ENCODE peak calls at places on chromosomes 6 and 20, in seven cellular contexts. One of them, this sample, is unnamed.

GRCh38 chr20:24765316-24766142 is 183.5 kb upstream of the CST7 start:
- DNase-seq in HepG2: no peak
- DNase-seq in HCT116: no peak
- DNase-seq in SK-N-SH: no peak
- DNase-seq in H1: no peak
- DNase-seq in K562: no peak
- DNase-seq in GM12878: no peak
- DNase-seq in this sample: no peak

GRCh38 chr6:7784706-7785105 is 58.8 kb downstream of the BMP6 start:
- DNase-seq in H1: no peak
- DNase-seq in SK-N-SH: no peak
- DNase-seq in GM12878: peak
- DNase-seq in K562: no peak
- DNase-seq in HCT116: no peak
- DNase-seq in HepG2: no peak
- DNase-seq in this sample: no peak

GRCh38 chr6:160950507-160950906 is 41.1 kb upstream of the MAP3K4 start:
- DNase-seq in HCT116: no peak
- DNase-seq in K562: no peak
- DNase-seq in SK-N-SH: no peak
- DNase-seq in H1: no peak
- DNase-seq in GM12878: no peak
- DNase-seq in HepG2: no peak
- DNase-seq in this sample: no peak

GRCh38 chr6:39263299-39264037 is 34.2 kb upstream of the KCNK5 start:
- DNase-seq in GM12878: no peak
- DNase-seq in K562: no peak
- DNase-seq in SK-N-SH: no peak
- DNase-seq in H1: no peak
- DNase-seq in HCT116: no peak
- DNase-seq in HepG2: no peak
- DNase-seq in this sample: no peak

GRCh38 chr6:166950443-166950821 is 5.9 kb downstream of the RNASET2 start:
- DNase-seq in K562: no peak
- DNase-seq in SK-N-SH: no peak
- DNase-seq in GM12878: no peak
- DNase-seq in HCT116: no peak
- DNase-seq in HepG2: no peak
- DNase-seq in H1: no peak
- DNase-seq in this sample: no peak

GRCh38 chr20:43755390-43755789 is 28.6 kb upstream of the GTSF1L start:
- DNase-seq in H1: no peak
- DNase-seq in HCT116: no peak
- DNase-seq in GM12878: no peak
- DNase-seq in K562: no peak
- DNase-seq in SK-N-SH: no peak
- DNase-seq in HepG2: no peak
- DNase-seq in this sample: no peak

GRCh38 chr6:109241199-109241598 is 141.1 kb downstream of the CD164 start:
- DNase-seq in HCT116: no peak
- DNase-seq in H1: no peak
- DNase-seq in GM12878: no peak
- DNase-seq in HepG2: no peak
- DNase-seq in SK-N-SH: no peak
- DNase-seq in K562: no peak
- DNase-seq in this sample: no peak

GRCh38 chr20:60003776-60004175 is 45.6 kb downstream of the CDH26 start:
- DNase-seq in HCT116: no peak
- DNase-seq in SK-N-SH: no peak
- DNase-seq in HepG2: no peak
- DNase-seq in H1: no peak
- DNase-seq in GM12878: no peak
- DNase-seq in K562: no peak
- DNase-seq in this sample: no peak

GRCh38 chr6:54056105-54056504 is 55.1 kb upstream of the MLIP start:
- DNase-seq in H1: no peak
- DNase-seq in SK-N-SH: no peak
- DNase-seq in HepG2: no peak
- DNase-seq in GM12878: no peak
- DNase-seq in K562: no peak
- DNase-seq in HCT116: no peak
- DNase-seq in this sample: no peak

GRCh38 chr6:84500726-84501125 is 263.7 kb downstream of the TBX18 start:
- DNase-seq in SK-N-SH: no peak
- DNase-seq in HCT116: no peak
- DNase-seq in H1: no peak
- DNase-seq in GM12878: no peak
- DNase-seq in K562: no peak
- DNase-seq in HepG2: no peak
- DNase-seq in this sample: no peak

GRCh38 chr20:61829526-61829925 is 236.2 kb downstream of the TAF4 start:
- DNase-seq in HCT116: no peak
- DNase-seq in GM12878: no peak
- DNase-seq in SK-N-SH: no peak
- DNase-seq in K562: no peak
- DNase-seq in HepG2: no peak
- DNase-seq in H1: no peak
- DNase-seq in this sample: no peak

GRCh38 chr20:24503352-24503931 is 34.0 kb downstream of the SYNDIG1 start:
- DNase-seq in HepG2: no peak
- DNase-seq in H1: peak
- DNase-seq in HCT116: no peak
- DNase-seq in SK-N-SH: no peak
- DNase-seq in K562: no peak
- DNase-seq in GM12878: no peak
- DNase-seq in this sample: no peak

GRCh38 chr6:63466242-63466733 is 106.0 kb upstream of the LOC128125822 start:
- DNase-seq in H1: no peak
- DNase-seq in K562: no peak
- DNase-seq in GM12878: no peak
- DNase-seq in SK-N-SH: no peak
- DNase-seq in HCT116: no peak
- DNase-seq in HepG2: no peak
- DNase-seq in this sample: no peak

GRCh38 chr6:166512567-166512966 is 73.9 kb downstream of the RAMACL start:
- DNase-seq in K562: no peak
- DNase-seq in HepG2: no peak
- DNase-seq in GM12878: no peak
- DNase-seq in HCT116: peak
- DNase-seq in SK-N-SH: no peak
- DNase-seq in H1: no peak
- DNase-seq in this sample: no peak

GRCh38 chr20:63673951-63674350 is 15.8 kb downstream of the RTEL1 start:
- DNase-seq in GM12878: no peak
- DNase-seq in H1: no peak
- DNase-seq in K562: no peak
- DNase-seq in SK-N-SH: no peak
- DNase-seq in HepG2: no peak
- DNase-seq in HCT116: no peak
- DNase-seq in this sample: no peak

GRCh38 chr6:152432758-152433157 is 204.4 kb downstream of the SYNE1 start:
- DNase-seq in HepG2: no peak
- DNase-seq in HCT116: no peak
- DNase-seq in K562: no peak
- DNase-seq in H1: no peak
- DNase-seq in SK-N-SH: no peak
- DNase-seq in GM12878: no peak
- DNase-seq in this sample: no peak

GRCh38 chr6:151034825-151035781 is 169.6 kb downstream of the MTHFD1L start:
- DNase-seq in SK-N-SH: no peak
- DNase-seq in HCT116: no peak
- DNase-seq in K562: no peak
- DNase-seq in H1: no peak
- DNase-seq in GM12878: no peak
- DNase-seq in HepG2: no peak
- DNase-seq in this sample: no peak

GRCh38 chr6:42774201-42774600 is 7.7 kb upstream of the BICRAL start:
- DNase-seq in SK-N-SH: no peak
- DNase-seq in H1: no peak
- DNase-seq in GM12878: no peak
- DNase-seq in K562: no peak
- DNase-seq in HepG2: no peak
- DNase-seq in HCT116: no peak
- DNase-seq in this sample: no peak

GRCh38 chr20:37821691-37822655 is 81.0 kb upstream of the VSTM2L start:
- DNase-seq in HepG2: no peak
- DNase-seq in H1: no peak
- DNase-seq in GM12878: no peak
- DNase-seq in K562: no peak
- DNase-seq in HCT116: no peak
- DNase-seq in SK-N-SH: no peak
- DNase-seq in this sample: no peak

GRCh38 chr6:22699046-22699639 is 129.8 kb downstream of the HDGFL1 start:
- DNase-seq in H1: no peak
- DNase-seq in SK-N-SH: peak
- DNase-seq in HepG2: no peak
- DNase-seq in GM12878: no peak
- DNase-seq in K562: no peak
- DNase-seq in HCT116: no peak
- DNase-seq in this sample: no peak
- TF ChIP-seq JUND in H1: no peak
- TF ChIP-seq JUND in SK-N-SH: no peak
- TF ChIP-seq JUND in HepG2: no peak
- TF ChIP-seq JUND in GM12878: no peak
- TF ChIP-seq JUND in K562: no peak
- TF ChIP-seq JUND in HCT116: no peak
- TF ChIP-seq JUND in this sample: no peak

GRCh38 chr6:5723905-5724691 is 282.6 kb downstream of the NRN1 start:
- DNase-seq in GM12878: peak
- DNase-seq in K562: no peak
- DNase-seq in H1: no peak
- DNase-seq in HepG2: no peak
- DNase-seq in HCT116: no peak
- DNase-seq in SK-N-SH: no peak
- DNase-seq in this sample: no peak

GRCh38 chr6:5729813-5730212 is 276.9 kb downstream of the NRN1 start:
- DNase-seq in K562: no peak
- DNase-seq in HepG2: no peak
- DNase-seq in SK-N-SH: no peak
- DNase-seq in GM12878: no peak
- DNase-seq in HCT116: no peak
- DNase-seq in H1: no peak
- DNase-seq in this sample: no peak

GRCh38 chr6:5730586-5731263 is 276.0 kb downstream of the NRN1 start:
- DNase-seq in HepG2: no peak
- DNase-seq in K562: no peak
- DNase-seq in HCT116: no peak
- DNase-seq in SK-N-SH: no peak
- DNase-seq in GM12878: no peak
- DNase-seq in H1: no peak
- DNase-seq in this sample: no peak

GRCh38 chr6:5728726-5729434 is 277.8 kb downstream of the NRN1 start:
- DNase-seq in HCT116: no peak
- DNase-seq in HepG2: no peak
- DNase-seq in GM12878: no peak
- DNase-seq in SK-N-SH: no peak
- DNase-seq in K562: no peak
- DNase-seq in H1: no peak
- DNase-seq in this sample: no peak

DNA sequence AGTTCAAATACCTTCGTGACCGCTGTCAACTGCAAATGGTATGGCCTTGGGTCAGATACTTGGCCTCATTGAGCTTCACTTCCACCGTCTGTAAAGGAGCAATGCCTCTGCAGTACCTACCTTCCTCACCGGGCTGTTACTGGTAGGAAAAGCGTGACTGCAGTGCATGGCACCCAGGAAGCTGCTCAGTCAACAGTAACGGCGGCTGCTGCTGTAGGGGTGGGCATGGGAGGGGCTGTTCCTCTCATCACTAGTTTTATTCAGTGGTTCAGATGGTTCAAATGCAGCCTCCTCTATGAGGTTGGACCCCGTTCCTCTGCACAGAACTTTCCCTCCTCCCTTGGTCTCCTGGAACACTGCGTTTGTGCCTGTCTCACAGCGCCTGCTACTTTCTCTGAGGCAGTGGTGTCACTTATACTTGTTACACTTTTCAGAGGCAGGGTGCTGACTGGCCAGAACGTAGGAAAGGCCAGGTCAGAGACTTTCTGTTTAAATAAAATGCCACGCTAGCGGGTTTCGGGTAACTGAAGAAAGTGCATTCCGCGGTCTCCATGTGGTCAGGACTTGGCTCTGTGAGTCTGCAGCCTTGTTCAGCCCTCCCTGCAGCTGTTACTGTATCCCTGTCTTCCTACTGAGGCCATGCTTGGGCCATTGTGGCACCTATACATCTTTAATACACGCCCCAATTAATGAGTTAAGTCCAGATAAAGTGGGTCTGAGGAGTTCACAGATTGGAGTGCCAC is 279.6 kb downstream of the NRN1 start:
- DNase-seq in H1: no peak
- DNase-seq in K562: no peak
- DNase-seq in HCT116: no peak
- DNase-seq in HepG2: no peak
- DNase-seq in SK-N-SH: no peak
- DNase-seq in GM12878: no peak
- DNase-seq in this sample: no peak
- TF ChIP-seq JUND in H1: no peak
- TF ChIP-seq JUND in K562: no peak
- TF ChIP-seq JUND in HCT116: no peak
- TF ChIP-seq JUND in HepG2: no peak
- TF ChIP-seq JUND in SK-N-SH: no peak
- TF ChIP-seq JUND in GM12878: no peak
- TF ChIP-seq JUND in this sample: no peak

GRCh38 chr20:48679603-48680002 is 148.2 kb downstream of the PREX1 start:
- DNase-seq in GM12878: no peak
- DNase-seq in SK-N-SH: no peak
- DNase-seq in H1: peak
- DNase-seq in K562: peak
- DNase-seq in HCT116: peak
- DNase-seq in HepG2: no peak
- DNase-seq in this sample: no peak

GRCh38 chr20:48680650-48681049 is 147.1 kb downstream of the PREX1 start:
- DNase-seq in H1: no peak
- DNase-seq in K562: no peak
- DNase-seq in SK-N-SH: no peak
- DNase-seq in HepG2: no peak
- DNase-seq in HCT116: no peak
- DNase-seq in GM12878: no peak
- DNase-seq in this sample: no peak

GRCh38 chr20:48681882-48682426 is 145.8 kb downstream of the PREX1 start:
- DNase-seq in H1: no peak
- DNase-seq in GM12878: no peak
- DNase-seq in HCT116: no peak
- DNase-seq in K562: no peak
- DNase-seq in SK-N-SH: no peak
- DNase-seq in HepG2: no peak
- DNase-seq in this sample: no peak

GRCh38 chr20:48682529-48683385 is 145.0 kb downstream of the PREX1 start:
- DNase-seq in HepG2: peak
- DNase-seq in H1: peak
- DNase-seq in HCT116: no peak
- DNase-seq in GM12878: no peak
- DNase-seq in SK-N-SH: peak
- DNase-seq in K562: peak
- DNase-seq in this sample: no peak

GRCh38 chr20:48681201-48681881 is 146.5 kb downstream of the PREX1 start:
- DNase-seq in K562: no peak
- DNase-seq in HCT116: no peak
- DNase-seq in SK-N-SH: no peak
- DNase-seq in GM12878: no peak
- DNase-seq in H1: no peak
- DNase-seq in HepG2: no peak
- DNase-seq in this sample: no peak
- TF ChIP-seq JUND in K562: no peak
- TF ChIP-seq JUND in HCT116: no peak
- TF ChIP-seq JUND in SK-N-SH: no peak
- TF ChIP-seq JUND in GM12878: no peak
- TF ChIP-seq JUND in H1: no peak
- TF ChIP-seq JUND in HepG2: no peak
- TF ChIP-seq JUND in this sample: no peak

GRCh38 chr20:31845300-31845863 is at the start of gene FOXS1:
- DNase-seq in GM12878: no peak
- DNase-seq in H1: no peak
- DNase-seq in HCT116: no peak
- DNase-seq in SK-N-SH: no peak
- DNase-seq in K562: no peak
- DNase-seq in HepG2: no peak
- DNase-seq in this sample: peak
- TF ChIP-seq JUND in GM12878: no peak
- TF ChIP-seq JUND in H1: no peak
- TF ChIP-seq JUND in HCT116: no peak
- TF ChIP-seq JUND in SK-N-SH: no peak
- TF ChIP-seq JUND in K562: no peak
- TF ChIP-seq JUND in HepG2: no peak
- TF ChIP-seq JUND in this sample: no peak